ENCODE peak calls at places on chromosomes 7 and 10, in ten cellular contexts. One of them, this sample, is unnamed.

GRCh38 chr10:24722676-24723385 is 856 bp downstream of the ARHGAP21 start:
- DNase-seq in colonic mucosa: peak
- DNase-seq in lower lobe of right lung: peak
- DNase-seq in OCI-LY7: peak
- DNase-seq in heart right ventricle: peak
- DNase-seq in upper lobe of right lung: peak
- DNase-seq in upper lobe of left lung: peak
- DNase-seq in tibial nerve: peak
- DNase-seq in WERI-Rb-1: peak
- DNase-seq in activated CD8-positive, alpha-beta T cell treated with anti-CD3 and anti-CD28 coated beads for 36 hours: peak
- DNase-seq in this sample: peak

GRCh38 chr7:31327071-31327470 is 13.5 kb downstream of the NEUROD6 start:
- DNase-seq in colonic mucosa: no peak
- DNase-seq in lower lobe of right lung: no peak
- DNase-seq in OCI-LY7: no peak
- DNase-seq in heart right ventricle: no peak
- DNase-seq in upper lobe of right lung: no peak
- DNase-seq in upper lobe of left lung: no peak
- DNase-seq in tibial nerve: no peak
- DNase-seq in WERI-Rb-1: no peak
- DNase-seq in activated CD8-positive, alpha-beta T cell treated with anti-CD3 and anti-CD28 coated beads for 36 hours: no peak
- DNase-seq in this sample: no peak

GRCh38 chr7:120842131-120842621 is 15.8 kb downstream of the TSPAN12 start:
- DNase-seq in colonic mucosa: no peak
- DNase-seq in lower lobe of right lung: no peak
- DNase-seq in OCI-LY7: no peak
- DNase-seq in heart right ventricle: no peak
- DNase-seq in upper lobe of right lung: no peak
- DNase-seq in upper lobe of left lung: no peak
- DNase-seq in tibial nerve: no peak
- DNase-seq in WERI-Rb-1: no peak
- DNase-seq in activated CD8-positive, alpha-beta T cell treated with anti-CD3 and anti-CD28 coated beads for 36 hours: no peak
- DNase-seq in this sample: peak

GRCh38 chr10:49168821-49169495 is 19.2 kb downstream of the TMEM273 start:
- DNase-seq in colonic mucosa: peak
- DNase-seq in lower lobe of right lung: no peak
- DNase-seq in OCI-LY7: no peak
- DNase-seq in heart right ventricle: no peak
- DNase-seq in upper lobe of right lung: no peak
- DNase-seq in upper lobe of left lung: no peak
- DNase-seq in tibial nerve: no peak
- DNase-seq in WERI-Rb-1: no peak
- DNase-seq in activated CD8-positive, alpha-beta T cell treated with anti-CD3 and anti-CD28 coated beads for 36 hours: no peak
- DNase-seq in this sample: no peak

GRCh38 chr10:110355922-110356627 is 51.4 kb upstream of the SMNDC1 start:
- DNase-seq in colonic mucosa: no peak
- DNase-seq in lower lobe of right lung: no peak
- DNase-seq in OCI-LY7: peak
- DNase-seq in heart right ventricle: no peak
- DNase-seq in upper lobe of right lung: no peak
- DNase-seq in upper lobe of left lung: peak
- DNase-seq in tibial nerve: no peak
- DNase-seq in WERI-Rb-1: no peak
- DNase-seq in activated CD8-positive, alpha-beta T cell treated with anti-CD3 and anti-CD28 coated beads for 36 hours: no peak
- DNase-seq in this sample: no peak

GRCh38 chr7:149125864-149126661 is at the start of gene ZNF425:
- DNase-seq in colonic mucosa: peak
- DNase-seq in lower lobe of right lung: peak
- DNase-seq in OCI-LY7: peak
- DNase-seq in heart right ventricle: peak
- DNase-seq in upper lobe of right lung: peak
- DNase-seq in upper lobe of left lung: peak
- DNase-seq in tibial nerve: peak
- DNase-seq in WERI-Rb-1: peak
- DNase-seq in activated CD8-positive, alpha-beta T cell treated with anti-CD3 and anti-CD28 coated beads for 36 hours: peak
- DNase-seq in this sample: peak

GRCh38 chr7:6446977-6447588 is 671 bp downstream of the DAGLB start:
- DNase-seq in colonic mucosa: peak
- DNase-seq in lower lobe of right lung: peak
- DNase-seq in OCI-LY7: peak
- DNase-seq in heart right ventricle: peak
- DNase-seq in upper lobe of right lung: peak
- DNase-seq in upper lobe of left lung: no peak
- DNase-seq in tibial nerve: peak
- DNase-seq in WERI-Rb-1: peak
- DNase-seq in activated CD8-positive, alpha-beta T cell treated with anti-CD3 and anti-CD28 coated beads for 36 hours: peak
- DNase-seq in this sample: peak

GRCh38 chr10:107616463-107617131 is 452.1 kb upstream of the SORCS1 start:
- DNase-seq in colonic mucosa: no peak
- DNase-seq in lower lobe of right lung: no peak
- DNase-seq in OCI-LY7: no peak
- DNase-seq in heart right ventricle: no peak
- DNase-seq in upper lobe of right lung: no peak
- DNase-seq in upper lobe of left lung: no peak
- DNase-seq in tibial nerve: no peak
- DNase-seq in WERI-Rb-1: no peak
- DNase-seq in activated CD8-positive, alpha-beta T cell treated with anti-CD3 and anti-CD28 coated beads for 36 hours: no peak
- DNase-seq in this sample: no peak

DNA sequence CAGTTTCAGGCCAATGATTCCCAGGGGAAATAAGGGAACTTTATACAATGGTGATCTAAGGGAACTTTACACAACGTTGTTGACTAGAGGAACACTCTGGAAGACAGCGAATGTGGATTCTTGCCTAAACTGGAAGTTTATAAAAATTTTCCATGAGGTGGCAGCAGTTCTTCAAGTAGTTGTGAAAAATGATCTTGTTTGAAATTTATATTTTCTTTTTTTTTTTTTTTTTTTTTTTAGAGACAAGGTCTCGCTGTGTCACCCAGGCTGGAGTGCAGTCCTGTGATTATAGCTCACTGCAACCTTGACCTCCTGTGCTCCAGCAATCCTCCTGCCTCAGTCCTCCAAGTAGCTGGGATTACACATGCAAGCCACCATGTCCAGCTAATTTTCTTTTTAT is 32.1 kb upstream of the GTF2I start:
- DNase-seq in colonic mucosa: no peak
- DNase-seq in lower lobe of right lung: no peak
- DNase-seq in OCI-LY7: peak
- DNase-seq in heart right ventricle: no peak
- DNase-seq in upper lobe of right lung: no peak
- DNase-seq in upper lobe of left lung: no peak
- DNase-seq in tibial nerve: no peak
- DNase-seq in WERI-Rb-1: no peak
- DNase-seq in activated CD8-positive, alpha-beta T cell treated with anti-CD3 and anti-CD28 coated beads for 36 hours: no peak
- DNase-seq in this sample: no peak
- TF ChIP-seq CTCF in colonic mucosa: no peak
- TF ChIP-seq CTCF in lower lobe of right lung: peak
- TF ChIP-seq CTCF in OCI-LY7: peak
- TF ChIP-seq CTCF in heart right ventricle: peak
- TF ChIP-seq CTCF in upper lobe of right lung: peak
- TF ChIP-seq CTCF in upper lobe of left lung: no peak
- TF ChIP-seq CTCF in tibial nerve: no peak
- TF ChIP-seq CTCF in WERI-Rb-1: no peak
- TF ChIP-seq CTCF in activated CD8-positive, alpha-beta T cell treated with anti-CD3 and anti-CD28 coated beads for 36 hours: no peak
- TF ChIP-seq CTCF in this sample: no peak

GRCh38 chr10:80066809-80067208 is 11.7 kb upstream of the TMEM254 start:
- DNase-seq in colonic mucosa: no peak
- DNase-seq in lower lobe of right lung: no peak
- DNase-seq in OCI-LY7: no peak
- DNase-seq in heart right ventricle: no peak
- DNase-seq in upper lobe of right lung: no peak
- DNase-seq in upper lobe of left lung: no peak
- DNase-seq in tibial nerve: no peak
- DNase-seq in WERI-Rb-1: no peak
- DNase-seq in activated CD8-positive, alpha-beta T cell treated with anti-CD3 and anti-CD28 coated beads for 36 hours: no peak
- DNase-seq in this sample: no peak

GRCh38 chr10:80070068-80070467 is 8.4 kb upstream of the TMEM254 start:
- DNase-seq in colonic mucosa: no peak
- DNase-seq in lower lobe of right lung: no peak
- DNase-seq in OCI-LY7: no peak
- DNase-seq in heart right ventricle: no peak
- DNase-seq in upper lobe of right lung: no peak
- DNase-seq in upper lobe of left lung: no peak
- DNase-seq in tibial nerve: no peak
- DNase-seq in WERI-Rb-1: no peak
- DNase-seq in activated CD8-positive, alpha-beta T cell treated with anti-CD3 and anti-CD28 coated beads for 36 hours: no peak
- DNase-seq in this sample: no peak

GRCh38 chr10:80064120-80064886 is 14.2 kb upstream of the TMEM254 start:
- DNase-seq in colonic mucosa: no peak
- DNase-seq in lower lobe of right lung: no peak
- DNase-seq in OCI-LY7: no peak
- DNase-seq in heart right ventricle: no peak
- DNase-seq in upper lobe of right lung: no peak
- DNase-seq in upper lobe of left lung: no peak
- DNase-seq in tibial nerve: no peak
- DNase-seq in WERI-Rb-1: no peak
- DNase-seq in activated CD8-positive, alpha-beta T cell treated with anti-CD3 and anti-CD28 coated beads for 36 hours: no peak
- DNase-seq in this sample: no peak

GRCh38 chr10:80072584-80072983 is 5.9 kb upstream of the TMEM254 start:
- DNase-seq in colonic mucosa: no peak
- DNase-seq in lower lobe of right lung: no peak
- DNase-seq in OCI-LY7: no peak
- DNase-seq in heart right ventricle: no peak
- DNase-seq in upper lobe of right lung: no peak
- DNase-seq in upper lobe of left lung: no peak
- DNase-seq in tibial nerve: no peak
- DNase-seq in WERI-Rb-1: no peak
- DNase-seq in activated CD8-positive, alpha-beta T cell treated with anti-CD3 and anti-CD28 coated beads for 36 hours: no peak
- DNase-seq in this sample: no peak

DNA sequence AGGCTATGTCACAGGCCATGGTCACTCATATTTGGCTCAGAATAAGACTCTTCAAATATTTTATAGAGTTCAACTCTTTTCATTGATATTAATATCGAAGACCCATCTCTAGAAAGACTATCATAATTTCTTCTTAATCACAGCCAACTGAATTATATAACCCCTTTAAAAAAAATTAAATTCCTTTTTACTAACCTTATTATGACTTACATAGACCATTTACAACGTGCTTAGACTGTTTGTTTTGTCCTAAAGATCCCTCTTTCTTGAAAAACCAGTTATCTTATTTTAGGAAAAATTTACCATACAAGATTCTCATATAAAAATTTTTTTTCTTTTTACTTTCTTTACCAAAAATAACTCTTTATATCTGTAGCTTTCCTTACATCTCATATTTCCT is 10.2 kb upstream of the TMEM254 start:
- DNase-seq in colonic mucosa: no peak
- DNase-seq in lower lobe of right lung: no peak
- DNase-seq in OCI-LY7: peak
- DNase-seq in heart right ventricle: no peak
- DNase-seq in upper lobe of right lung: no peak
- DNase-seq in upper lobe of left lung: no peak
- DNase-seq in tibial nerve: no peak
- DNase-seq in WERI-Rb-1: no peak
- DNase-seq in activated CD8-positive, alpha-beta T cell treated with anti-CD3 and anti-CD28 coated beads for 36 hours: no peak
- DNase-seq in this sample: no peak
- TF ChIP-seq CTCF in colonic mucosa: no peak
- TF ChIP-seq CTCF in lower lobe of right lung: no peak
- TF ChIP-seq CTCF in OCI-LY7: no peak
- TF ChIP-seq CTCF in heart right ventricle: no peak
- TF ChIP-seq CTCF in upper lobe of right lung: no peak
- TF ChIP-seq CTCF in upper lobe of left lung: no peak
- TF ChIP-seq CTCF in tibial nerve: no peak
- TF ChIP-seq CTCF in WERI-Rb-1: no peak
- TF ChIP-seq CTCF in activated CD8-positive, alpha-beta T cell treated with anti-CD3 and anti-CD28 coated beads for 36 hours: no peak
- TF ChIP-seq CTCF in this sample: no peak

GRCh38 chr10:86944471-86944870 is 12.9 kb downstream of the MMRN2 start:
- DNase-seq in colonic mucosa: no peak
- DNase-seq in lower lobe of right lung: no peak
- DNase-seq in OCI-LY7: no peak
- DNase-seq in heart right ventricle: no peak
- DNase-seq in upper lobe of right lung: no peak
- DNase-seq in upper lobe of left lung: no peak
- DNase-seq in tibial nerve: no peak
- DNase-seq in WERI-Rb-1: no peak
- DNase-seq in activated CD8-positive, alpha-beta T cell treated with anti-CD3 and anti-CD28 coated beads for 36 hours: no peak
- DNase-seq in this sample: no peak

GRCh38 chr10:86944031-86944419 is 13.4 kb downstream of the MMRN2 start:
- DNase-seq in colonic mucosa: peak
- DNase-seq in lower lobe of right lung: no peak
- DNase-seq in OCI-LY7: no peak
- DNase-seq in heart right ventricle: no peak
- DNase-seq in upper lobe of right lung: no peak
- DNase-seq in upper lobe of left lung: no peak
- DNase-seq in tibial nerve: no peak
- DNase-seq in WERI-Rb-1: no peak
- DNase-seq in activated CD8-positive, alpha-beta T cell treated with anti-CD3 and anti-CD28 coated beads for 36 hours: no peak
- DNase-seq in this sample: no peak

GRCh38 chr10:86944907-86945306 is 12.5 kb downstream of the MMRN2 start:
- DNase-seq in colonic mucosa: peak
- DNase-seq in lower lobe of right lung: no peak
- DNase-seq in OCI-LY7: no peak
- DNase-seq in heart right ventricle: no peak
- DNase-seq in upper lobe of right lung: peak
- DNase-seq in upper lobe of left lung: no peak
- DNase-seq in tibial nerve: no peak
- DNase-seq in WERI-Rb-1: no peak
- DNase-seq in activated CD8-positive, alpha-beta T cell treated with anti-CD3 and anti-CD28 coated beads for 36 hours: no peak
- DNase-seq in this sample: no peak

GRCh38 chr10:86946215-86947170 is 10.9 kb downstream of the MMRN2 start:
- DNase-seq in colonic mucosa: peak
- DNase-seq in lower lobe of right lung: no peak
- DNase-seq in OCI-LY7: no peak
- DNase-seq in heart right ventricle: peak
- DNase-seq in upper lobe of right lung: peak
- DNase-seq in upper lobe of left lung: no peak
- DNase-seq in tibial nerve: no peak
- DNase-seq in WERI-Rb-1: no peak
- DNase-seq in activated CD8-positive, alpha-beta T cell treated with anti-CD3 and anti-CD28 coated beads for 36 hours: no peak
- DNase-seq in this sample: no peak

DNA sequence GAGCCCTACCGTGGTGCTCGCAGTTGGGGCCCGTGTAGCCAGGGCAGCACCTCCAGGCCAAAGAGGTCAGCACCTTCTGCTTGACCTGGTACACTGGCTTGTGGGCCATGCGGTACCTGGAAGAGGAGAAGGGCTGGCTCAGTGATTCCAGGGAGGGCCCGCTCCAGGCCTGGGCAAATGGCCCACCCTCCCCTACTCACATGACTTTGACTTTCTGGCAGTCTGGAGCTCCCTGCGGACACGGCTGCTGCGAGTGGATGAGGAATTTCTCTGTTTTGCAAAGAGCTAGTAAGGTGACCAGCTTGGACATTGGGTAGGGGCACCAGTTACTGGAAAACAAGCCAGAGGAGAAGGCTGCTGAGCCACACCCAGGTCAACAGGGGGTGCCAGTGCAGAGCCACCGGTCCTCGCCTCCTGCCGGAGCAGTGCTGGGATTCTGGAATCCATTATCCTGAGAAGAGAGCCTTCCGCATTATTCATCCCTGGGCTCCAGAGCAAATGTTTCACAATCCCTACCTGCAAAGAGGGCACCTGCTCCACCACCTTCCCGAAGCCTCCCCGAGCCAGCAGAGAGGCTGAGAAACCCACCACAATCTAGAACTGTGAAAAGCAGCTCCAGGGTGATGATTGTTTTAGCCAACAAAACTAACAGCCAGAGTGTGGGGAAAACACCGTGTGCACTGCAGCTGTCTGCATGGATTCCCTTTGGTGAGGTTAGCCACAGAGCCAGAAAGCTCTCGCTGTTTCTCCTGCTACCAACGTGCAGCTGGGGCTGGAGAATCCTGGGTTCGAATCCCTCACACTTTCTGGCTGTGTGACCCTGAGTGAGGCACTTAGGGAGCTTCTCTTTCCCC is 11.8 kb downstream of the MMRN2 start:
- DNase-seq in colonic mucosa: peak
- DNase-seq in lower lobe of right lung: no peak
- DNase-seq in OCI-LY7: no peak
- DNase-seq in heart right ventricle: peak
- DNase-seq in upper lobe of right lung: peak
- DNase-seq in upper lobe of left lung: no peak
- DNase-seq in tibial nerve: no peak
- DNase-seq in WERI-Rb-1: peak
- DNase-seq in activated CD8-positive, alpha-beta T cell treated with anti-CD3 and anti-CD28 coated beads for 36 hours: no peak
- DNase-seq in this sample: no peak
- TF ChIP-seq CTCF in colonic mucosa: no peak
- TF ChIP-seq CTCF in lower lobe of right lung: no peak
- TF ChIP-seq CTCF in OCI-LY7: no peak
- TF ChIP-seq CTCF in heart right ventricle: peak
- TF ChIP-seq CTCF in upper lobe of right lung: peak
- TF ChIP-seq CTCF in upper lobe of left lung: no peak
- TF ChIP-seq CTCF in tibial nerve: no peak
- TF ChIP-seq CTCF in WERI-Rb-1: peak
- TF ChIP-seq CTCF in activated CD8-positive, alpha-beta T cell treated with anti-CD3 and anti-CD28 coated beads for 36 hours: no peak
- TF ChIP-seq CTCF in this sample: no peak

GRCh38 chr7:108385834-108386422 is 70.3 kb downstream of the NRCAM start:
- DNase-seq in colonic mucosa: no peak
- DNase-seq in lower lobe of right lung: no peak
- DNase-seq in OCI-LY7: no peak
- DNase-seq in heart right ventricle: no peak
- DNase-seq in upper lobe of right lung: no peak
- DNase-seq in upper lobe of left lung: no peak
- DNase-seq in tibial nerve: no peak
- DNase-seq in WERI-Rb-1: no peak
- DNase-seq in activated CD8-positive, alpha-beta T cell treated with anti-CD3 and anti-CD28 coated beads for 36 hours: no peak
- DNase-seq in this sample: no peak

GRCh38 chr7:108382932-108383331 is 73.3 kb downstream of the NRCAM start:
- DNase-seq in colonic mucosa: no peak
- DNase-seq in lower lobe of right lung: no peak
- DNase-seq in OCI-LY7: no peak
- DNase-seq in heart right ventricle: no peak
- DNase-seq in upper lobe of right lung: no peak
- DNase-seq in upper lobe of left lung: no peak
- DNase-seq in tibial nerve: no peak
- DNase-seq in WERI-Rb-1: no peak
- DNase-seq in activated CD8-positive, alpha-beta T cell treated with anti-CD3 and anti-CD28 coated beads for 36 hours: no peak
- DNase-seq in this sample: no peak

GRCh38 chr7:108380527-108380926 is 75.7 kb downstream of the NRCAM start:
- DNase-seq in colonic mucosa: no peak
- DNase-seq in lower lobe of right lung: no peak
- DNase-seq in OCI-LY7: no peak
- DNase-seq in heart right ventricle: no peak
- DNase-seq in upper lobe of right lung: no peak
- DNase-seq in upper lobe of left lung: no peak
- DNase-seq in tibial nerve: no peak
- DNase-seq in WERI-Rb-1: no peak
- DNase-seq in activated CD8-positive, alpha-beta T cell treated with anti-CD3 and anti-CD28 coated beads for 36 hours: no peak
- DNase-seq in this sample: no peak

GRCh38 chr7:108384721-108385483 is 71.3 kb downstream of the NRCAM start:
- DNase-seq in colonic mucosa: no peak
- DNase-seq in lower lobe of right lung: no peak
- DNase-seq in OCI-LY7: peak
- DNase-seq in heart right ventricle: no peak
- DNase-seq in upper lobe of right lung: no peak
- DNase-seq in upper lobe of left lung: no peak
- DNase-seq in tibial nerve: no peak
- DNase-seq in WERI-Rb-1: no peak
- DNase-seq in activated CD8-positive, alpha-beta T cell treated with anti-CD3 and anti-CD28 coated beads for 36 hours: no peak
- DNase-seq in this sample: no peak
- TF ChIP-seq CTCF in colonic mucosa: no peak
- TF ChIP-seq CTCF in lower lobe of right lung: no peak
- TF ChIP-seq CTCF in OCI-LY7: peak
- TF ChIP-seq CTCF in heart right ventricle: no peak
- TF ChIP-seq CTCF in upper lobe of right lung: no peak
- TF ChIP-seq CTCF in upper lobe of left lung: no peak
- TF ChIP-seq CTCF in tibial nerve: no peak
- TF ChIP-seq CTCF in WERI-Rb-1: peak
- TF ChIP-seq CTCF in activated CD8-positive, alpha-beta T cell treated with anti-CD3 and anti-CD28 coated beads for 36 hours: peak
- TF ChIP-seq CTCF in this sample: no peak